ENCODE peak calls at places on chromosome 12, in four cellular contexts. M is Panc1, H is upper lobe of left lung, A is HL-60. J is an unnamed sample.
A peak's percentile ranks its signal among the peaks of the same experiment; 100 is the strongest.

GRCh38 chr12:27213830-27214787 is 30.0 kb upstream of the STK38L start:
- DNase-seq in M (no peak), H (no peak), A (no peak), J (no peak)

GRCh38 chr12:130177615-130178014 is 15.4 kb downstream of the FZD10 start:
- DNase-seq in M (no peak), H (no peak), A (no peak), J (no peak)

GRCh38 chr12:94263905-94264655 is 115.7 kb downstream of the PLXNC1 start:
- DNase-seq in M (no peak), H (peak; percentile 76), A (no peak), J (no peak)

GRCh38 chr12:130427381-130427887 is 89.7 kb downstream of the PIWIL1 start:
- DNase-seq in M (no peak), H (peak; percentile 15), A (no peak), J (peak; percentile 84)

GRCh38 chr12:117501470-117501869 is 140.0 kb upstream of the NOS1 start:
- DNase-seq in M (no peak), H (peak; percentile 86), A (peak; percentile 47), J (no peak)

GRCh38 chr12:69157023-69157655 is 82.2 kb upstream of the CPSF6 start:
- DNase-seq in M (peak; percentile 45), H (peak; percentile 92), A (peak; percentile 81), J (no peak)

GRCh38 chr12:71243375-71243774 is 85.6 kb upstream of the TSPAN8 start:
- DNase-seq in M (no peak), H (no peak), A (no peak), J (no peak)

GRCh38 chr12:82299617-82300016 is 58.6 kb downstream of the CCDC59 start:
- DNase-seq in M (no peak), H (no peak), A (no peak), J (no peak)

GRCh38 chr12:43315961-43316360 is 236.0 kb downstream of the ADAMTS20 start:
- DNase-seq in M (no peak), H (no peak), A (no peak), J (no peak)

GRCh38 chr12:131747276-131747675 is 36.4 kb downstream of the SFSWAP start:
- DNase-seq in M (no peak), H (no peak), A (no peak), J (no peak)

GRCh38 chr12:46303039-46303666 is 34.3 kb upstream of the SLC38A1 start:
- DNase-seq in M (peak; percentile 17), H (peak; percentile 45), A (peak; percentile 61), J (no peak)

GRCh38 chr12:131456301-131457027 is 254.4 kb upstream of the SFSWAP start:
- DNase-seq in M (no peak), H (no peak), A (no peak), J (peak; percentile 77)

GRCh38 chr12:34396006-34396860 is 373.9 kb downstream of the ALG10 start:
- DNase-seq in M (no peak), H (peak; percentile 8), A (no peak), J (peak; percentile 40)

GRCh38 chr12:31238764-31239387 is 87.1 kb downstream of the SINHCAF start:
- DNase-seq in M (no peak), H (peak; percentile 42), A (peak; percentile 4), J (no peak)

GRCh38 chr12:11577658-11578260 is 71.7 kb upstream of the ETV6 start:
- DNase-seq in M (no peak), H (no peak), A (no peak), J (no peak)

GRCh38 chr12:26768611-26769603 is 64.1 kb downstream of the ITPR2 start:
- DNase-seq in M (no peak), H (no peak), A (no peak), J (no peak)

GRCh38 chr12:101891462-101891971 is 14.1 kb downstream of the DRAM1 start:
- DNase-seq in M (no peak), H (peak; percentile 89), A (no peak), J (no peak)

GRCh38 chr12:109721276-109721675 is 7.7 kb downstream of the FAM222A start:
- DNase-seq in M (no peak), H (no peak), A (no peak), J (no peak)

GRCh38 chr12:112855375-112855774 is 51.4 kb upstream of the OAS1 start:
- DNase-seq in M (no peak), H (no peak), A (no peak), J (no peak)

GRCh38 chr12:16506394-16506793 is 99.6 kb downstream of the LMO3 start:
- DNase-seq in M (no peak), H (no peak), A (no peak), J (no peak)

GRCh38 chr12:99334737-99335136 is 312.8 kb upstream of the GARIN6 start:
- DNase-seq in M (no peak), H (no peak), A (no peak), J (no peak)

GRCh38 chr12:591167-591570 is 72.1 kb downstream of the NINJ2 start:
- DNase-seq in M (no peak), H (peak; percentile 20), A (no peak), J (no peak)

GRCh38 chr12:38954119-38954746 is 48.8 kb upstream of the CPNE8 start:
- DNase-seq in M (no peak), H (no peak), A (no peak), J (no peak)

GRCh38 chr12:43210437-43211197 is 341.4 kb downstream of the ADAMTS20 start:
- DNase-seq in M (no peak), H (no peak), A (peak; percentile 35), J (no peak)

GRCh38 chr12:57889541-57889989 is 43.0 kb upstream of the CTDSP2 start:
- DNase-seq in M (no peak), H (peak; percentile 78), A (no peak), J (no peak)

GRCh38 chr12:39103552-39104165 is 198.3 kb upstream of the CPNE8 start:
- DNase-seq in M (peak; percentile 61), H (no peak), A (peak; percentile 21), J (no peak)

GRCh38 chr12:109085590-109085989 is 7.7 kb downstream of the ALKBH2 start:
- DNase-seq in M (no peak), H (no peak), A (no peak), J (no peak)

GRCh38 chr12:64696065-64696741 is 63.0 kb downstream of the GNS start:
- DNase-seq in M (no peak), H (no peak), A (no peak), J (no peak)

GRCh38 chr12:130922584-130922983 is 31.1 kb upstream of the ADGRD1 start:
- DNase-seq in M (no peak), H (no peak), A (no peak), J (no peak)

GRCh38 chr12:61854902-61855301 is 405.3 kb upstream of the USP15 start:
- DNase-seq in M (no peak), H (no peak), A (no peak), J (no peak)

GRCh38 chr12:112963227-112963861 is 15.0 kb upstream of the OAS2 start:
- DNase-seq in M (no peak), H (no peak), A (no peak), J (peak; percentile 85)

GRCh38 chr12:84976133-84976532 is 59.9 kb downstream of the TSPAN19 start:
- DNase-seq in M (no peak), H (no peak), A (no peak), J (no peak)

GRCh38 chr12:110073049-110073831 is 24.9 kb upstream of the C12orf76 start:
- DNase-seq in M (no peak), H (peak; percentile 39), A (no peak), J (no peak)

GRCh38 chr12:25372969-25373368 is 122.2 kb upstream of the KRAS start:
- DNase-seq in M (no peak), H (no peak), A (no peak), J (no peak)

GRCh38 chr12:132488127-132489077 is 1.5 kb upstream of the FBRSL1 start:
- DNase-seq in M (no peak), H (peak; percentile 55), A (peak; percentile 88), J (no peak)

GRCh38 chr12:122413516-122414404 is 8.7 kb downstream of the CLIP1 start:
- DNase-seq in M (no peak), H (no peak), A (no peak), J (no peak)

GRCh38 chr12:130031571-130032189 is 127.9 kb upstream of the TMEM132D start:
- DNase-seq in M (peak; percentile 30), H (peak; percentile 36), A (peak; percentile 34), J (no peak)

GRCh38 chr12:49644620-49644994 is 21.2 kb downstream of the PRPF40B start:
- DNase-seq in M (no peak), H (peak; percentile 81), A (peak; percentile 58), J (no peak)

GRCh38 chr12:111687255-111687654 is 1.4 kb downstream of the ACAD10 start:
- DNase-seq in M (no peak), H (no peak), A (no peak), J (no peak)

GRCh38 chr12:19428261-19428660 is 11.0 kb upstream of the AEBP2 start:
- DNase-seq in M (no peak), H (no peak), A (peak; percentile 87), J (peak; percentile 77)

GRCh38 chr12:128823916-128824839 is at the start of gene SLC15A4:
- DNase-seq in M (no peak), H (peak; percentile 98), A (peak; percentile 89), J (no peak)
- TF ChIP-seq CTCF in M (no peak), H (no peak), A (peak; percentile 1), J (no peak)

GRCh38 chr12:80400591-80400991 is 43.4 kb upstream of the PTPRQ start:
- DNase-seq in M (no peak), H (no peak), A (no peak), J (no peak)
- H3K4me3 ChIP-seq in M (no peak overlapping the region), H (no peak overlapping the region), A (no peak overlapping the region), J (peak overlapping the region; percentile 29)

GRCh38 chr12:52900166-52900895 is 4.5 kb downstream of the KRT8 start:
- DNase-seq in M (no peak), H (no peak), A (no peak), J (no peak)
- TF ChIP-seq POLR2AphosphoS5 in M (no peak), H (no peak), A (no peak), J (no peak)

GRCh38 chr12:114935658-114936057 is 251.7 kb upstream of the TBX3 start:
- DNase-seq in M (no peak), H (no peak), A (no peak), J (no peak)
- TF ChIP-seq CTCF in M (peak; percentile 32), H (no peak), A (no peak), J (no peak)

DNA sequence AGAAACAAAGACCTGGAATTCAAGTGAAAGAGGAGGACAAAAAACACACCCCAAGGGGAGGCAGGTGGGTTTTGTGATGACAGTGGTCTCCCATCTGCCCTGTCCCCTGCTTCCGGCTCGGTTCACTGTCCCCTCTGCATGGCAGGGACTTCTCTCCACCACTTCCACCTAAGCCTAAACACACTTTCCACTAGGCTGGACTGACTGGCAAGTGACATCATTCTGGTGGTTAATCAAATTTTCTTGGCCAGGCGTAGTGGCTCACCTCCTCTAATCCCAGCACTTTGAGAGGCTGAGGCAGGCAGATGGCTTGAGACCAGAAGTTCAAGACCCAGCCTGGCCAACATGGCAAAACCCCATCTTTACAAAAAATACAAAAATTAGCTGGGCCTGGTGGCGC is 11.9 kb downstream of the PLEKHG6 start:
- DNase-seq in M (no peak), H (no peak), A (no peak), J (no peak)
- H3K4me3 ChIP-seq in M (no peak overlapping the region), H (no peak overlapping the region), A (no peak overlapping the region), J (no peak overlapping the region)